ENCODE peak calls at places on chromosomes 11 and 22, in nine cellular contexts. One of them, this sample, is unnamed.

GRCh38 chr22:42635531-42635930 is 4.9 kb downstream of the ATP5MGL start:
- DNase-seq in retinal pigment epithelial cell: peak
- DNase-seq in uterus: peak
- DNase-seq in HCT116: peak
- DNase-seq in cardiac fibroblast: peak
- DNase-seq in aorta: peak
- DNase-seq in spleen: no peak
- DNase-seq in mesendoderm: no peak
- DNase-seq in lower leg skin: peak
- DNase-seq in this sample: no peak

GRCh38 chr11:57638811-57639320 is 10.8 kb downstream of the YPEL4 start:
- DNase-seq in aorta: peak
- DNase-seq in HCT116: no peak
- DNase-seq in retinal pigment epithelial cell: no peak
- DNase-seq in mesendoderm: peak
- DNase-seq in lower leg skin: no peak
- DNase-seq in spleen: no peak
- DNase-seq in cardiac fibroblast: peak
- DNase-seq in uterus: no peak
- DNase-seq in this sample: no peak

GRCh38 chr22:29044657-29045176 is 16.9 kb downstream of the C22orf31 start:
- DNase-seq in spleen: no peak
- DNase-seq in aorta: no peak
- DNase-seq in cardiac fibroblast: peak
- DNase-seq in mesendoderm: no peak
- DNase-seq in lower leg skin: no peak
- DNase-seq in HCT116: no peak
- DNase-seq in uterus: no peak
- DNase-seq in retinal pigment epithelial cell: no peak
- DNase-seq in this sample: peak

GRCh38 chr22:24594569-24595120 is 1.8 kb upstream of the LRRC75B start:
- DNase-seq in cardiac fibroblast: no peak
- DNase-seq in uterus: no peak
- DNase-seq in spleen: no peak
- DNase-seq in lower leg skin: no peak
- DNase-seq in mesendoderm: no peak
- DNase-seq in retinal pigment epithelial cell: no peak
- DNase-seq in HCT116: no peak
- DNase-seq in aorta: no peak
- DNase-seq in this sample: no peak

GRCh38 chr11:40797981-40798380 is 661.5 kb downstream of the LRRC4C start:
- DNase-seq in spleen: no peak
- DNase-seq in aorta: no peak
- DNase-seq in HCT116: no peak
- DNase-seq in retinal pigment epithelial cell: peak
- DNase-seq in mesendoderm: no peak
- DNase-seq in uterus: no peak
- DNase-seq in cardiac fibroblast: no peak
- DNase-seq in lower leg skin: no peak
- DNase-seq in this sample: no peak

GRCh38 chr11:121249039-121249663 is 43.4 kb upstream of the SC5D start:
- DNase-seq in aorta: no peak
- DNase-seq in retinal pigment epithelial cell: peak
- DNase-seq in cardiac fibroblast: peak
- DNase-seq in mesendoderm: peak
- DNase-seq in HCT116: peak
- DNase-seq in uterus: no peak
- DNase-seq in lower leg skin: no peak
- DNase-seq in spleen: no peak
- DNase-seq in this sample: no peak

GRCh38 chr22:42688914-42689275 is 31.8 kb downstream of the A4GALT start:
- DNase-seq in cardiac fibroblast: no peak
- DNase-seq in spleen: no peak
- DNase-seq in uterus: no peak
- DNase-seq in HCT116: no peak
- DNase-seq in lower leg skin: no peak
- DNase-seq in retinal pigment epithelial cell: no peak
- DNase-seq in aorta: no peak
- DNase-seq in mesendoderm: peak
- DNase-seq in this sample: no peak

GRCh38 chr22:31160328-31160978 is 471 bp downstream of the RNF185 start:
- DNase-seq in spleen: peak
- DNase-seq in uterus: no peak
- DNase-seq in aorta: no peak
- DNase-seq in lower leg skin: no peak
- DNase-seq in mesendoderm: peak
- DNase-seq in retinal pigment epithelial cell: no peak
- DNase-seq in HCT116: no peak
- DNase-seq in cardiac fibroblast: peak
- DNase-seq in this sample: peak

GRCh38 chr11:70436501-70436860 is 38.2 kb downstream of the CTTN start:
- DNase-seq in mesendoderm: no peak
- DNase-seq in uterus: no peak
- DNase-seq in spleen: no peak
- DNase-seq in cardiac fibroblast: no peak
- DNase-seq in retinal pigment epithelial cell: no peak
- DNase-seq in lower leg skin: no peak
- DNase-seq in HCT116: no peak
- DNase-seq in aorta: no peak
- DNase-seq in this sample: no peak
- H3K4me3 ChIP-seq in mesendoderm: no peak
- H3K4me3 ChIP-seq in uterus: no peak
- H3K4me3 ChIP-seq in spleen: no peak
- H3K4me3 ChIP-seq in cardiac fibroblast: no peak
- H3K4me3 ChIP-seq in retinal pigment epithelial cell: no peak
- H3K4me3 ChIP-seq in lower leg skin: no peak
- H3K4me3 ChIP-seq in HCT116: no peak
- H3K4me3 ChIP-seq in aorta: no peak
- H3K4me3 ChIP-seq in this sample: no peak

DNA sequence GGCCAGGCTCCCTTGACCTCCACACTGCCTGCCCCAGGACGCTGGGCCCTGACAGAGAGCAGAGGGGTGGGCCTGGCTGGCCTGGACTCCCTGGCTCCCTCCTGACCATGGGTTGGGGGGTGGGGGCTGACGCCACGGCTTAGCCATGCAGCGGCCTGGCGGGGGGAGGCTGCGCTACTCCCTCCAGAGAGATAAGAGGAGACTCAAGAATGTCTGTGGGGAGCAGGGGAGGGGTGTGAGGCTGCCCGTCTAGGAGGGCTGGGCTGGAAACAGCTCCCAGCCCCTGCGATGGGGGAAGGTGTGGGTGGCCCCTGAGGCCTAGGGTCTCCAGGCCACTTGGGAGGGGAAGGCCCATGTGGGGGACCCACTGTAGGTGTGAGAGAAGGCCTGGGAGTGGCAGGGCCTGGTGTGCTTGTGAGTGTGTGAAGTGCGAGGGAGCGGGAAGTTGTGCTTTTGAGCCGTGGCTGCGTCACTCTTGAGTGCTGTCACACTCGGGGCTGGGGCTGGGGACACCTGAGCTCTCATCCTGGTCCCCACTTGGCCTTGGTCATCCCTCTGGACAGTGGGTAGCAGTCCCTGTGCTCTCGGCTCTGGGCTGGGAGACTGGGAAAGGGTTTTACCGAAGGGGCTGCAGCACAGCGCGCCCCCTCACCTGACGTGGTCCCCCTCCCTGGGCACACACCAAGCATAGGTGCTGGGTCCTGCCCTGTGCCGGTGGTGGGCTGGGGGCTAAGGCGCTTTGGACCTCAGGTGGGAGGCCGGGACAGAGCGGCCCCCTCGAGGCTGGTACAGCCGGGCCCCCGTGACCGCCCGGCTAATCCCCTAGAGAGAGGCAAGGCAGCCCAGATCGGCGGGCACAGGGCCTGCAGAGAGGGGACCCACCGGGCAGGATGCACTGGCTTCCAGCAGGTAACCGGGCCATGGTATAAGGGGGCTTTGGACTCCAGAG is 2.4 kb downstream of the MYRF start:
- DNase-seq in spleen: no peak
- DNase-seq in HCT116: no peak
- DNase-seq in aorta: no peak
- DNase-seq in uterus: peak
- DNase-seq in lower leg skin: no peak
- DNase-seq in cardiac fibroblast: no peak
- DNase-seq in retinal pigment epithelial cell: no peak
- DNase-seq in mesendoderm: peak
- DNase-seq in this sample: no peak
- H3K4me3 ChIP-seq in spleen: no peak
- H3K4me3 ChIP-seq in HCT116: no peak
- H3K4me3 ChIP-seq in aorta: no peak
- H3K4me3 ChIP-seq in uterus: peak
- H3K4me3 ChIP-seq in lower leg skin: no peak
- H3K4me3 ChIP-seq in cardiac fibroblast: peak
- H3K4me3 ChIP-seq in retinal pigment epithelial cell: peak
- H3K4me3 ChIP-seq in mesendoderm: no peak
- H3K4me3 ChIP-seq in this sample: peak

GRCh38 chr11:76629853-76630599 is 40.5 kb downstream of the LRRC32 start:
- DNase-seq in mesendoderm: no peak
- DNase-seq in cardiac fibroblast: peak
- DNase-seq in HCT116: no peak
- DNase-seq in retinal pigment epithelial cell: no peak
- DNase-seq in aorta: peak
- DNase-seq in lower leg skin: peak
- DNase-seq in spleen: peak
- DNase-seq in uterus: peak
- DNase-seq in this sample: no peak

GRCh38 chr11:76632492-76632891 is 38.1 kb downstream of the LRRC32 start:
- DNase-seq in retinal pigment epithelial cell: no peak
- DNase-seq in uterus: no peak
- DNase-seq in HCT116: no peak
- DNase-seq in mesendoderm: no peak
- DNase-seq in spleen: no peak
- DNase-seq in cardiac fibroblast: no peak
- DNase-seq in lower leg skin: no peak
- DNase-seq in aorta: no peak
- DNase-seq in this sample: no peak

GRCh38 chr11:76631566-76632308 is 38.8 kb downstream of the LRRC32 start:
- DNase-seq in aorta: no peak
- DNase-seq in HCT116: no peak
- DNase-seq in mesendoderm: no peak
- DNase-seq in uterus: no peak
- DNase-seq in retinal pigment epithelial cell: no peak
- DNase-seq in spleen: no peak
- DNase-seq in lower leg skin: peak
- DNase-seq in cardiac fibroblast: no peak
- DNase-seq in this sample: no peak

GRCh38 chr11:76629133-76629852 is 41.3 kb downstream of the LRRC32 start:
- DNase-seq in uterus: peak
- DNase-seq in spleen: no peak
- DNase-seq in mesendoderm: no peak
- DNase-seq in aorta: peak
- DNase-seq in lower leg skin: peak
- DNase-seq in HCT116: no peak
- DNase-seq in cardiac fibroblast: peak
- DNase-seq in retinal pigment epithelial cell: no peak
- DNase-seq in this sample: no peak

GRCh38 chr11:76630600-76630999 is 39.9 kb downstream of the LRRC32 start:
- DNase-seq in spleen: no peak
- DNase-seq in mesendoderm: no peak
- DNase-seq in retinal pigment epithelial cell: no peak
- DNase-seq in HCT116: no peak
- DNase-seq in uterus: no peak
- DNase-seq in lower leg skin: no peak
- DNase-seq in aorta: no peak
- DNase-seq in cardiac fibroblast: no peak
- DNase-seq in this sample: no peak
- H3K4me3 ChIP-seq in spleen: no peak
- H3K4me3 ChIP-seq in mesendoderm: no peak
- H3K4me3 ChIP-seq in retinal pigment epithelial cell: no peak
- H3K4me3 ChIP-seq in HCT116: no peak
- H3K4me3 ChIP-seq in uterus: no peak
- H3K4me3 ChIP-seq in lower leg skin: no peak
- H3K4me3 ChIP-seq in aorta: no peak
- H3K4me3 ChIP-seq in cardiac fibroblast: no peak
- H3K4me3 ChIP-seq in this sample: no peak

GRCh38 chr22:17926516-17926915 is 97.8 kb downstream of the MICAL3 start:
- DNase-seq in lower leg skin: no peak
- DNase-seq in cardiac fibroblast: no peak
- DNase-seq in aorta: no peak
- DNase-seq in uterus: no peak
- DNase-seq in HCT116: no peak
- DNase-seq in retinal pigment epithelial cell: no peak
- DNase-seq in spleen: no peak
- DNase-seq in mesendoderm: no peak
- DNase-seq in this sample: no peak

GRCh38 chr22:17922925-17923898 is 101.1 kb downstream of the MICAL3 start:
- DNase-seq in spleen: no peak
- DNase-seq in retinal pigment epithelial cell: peak
- DNase-seq in HCT116: no peak
- DNase-seq in aorta: no peak
- DNase-seq in uterus: peak
- DNase-seq in cardiac fibroblast: peak
- DNase-seq in lower leg skin: no peak
- DNase-seq in mesendoderm: no peak
- DNase-seq in this sample: no peak

GRCh38 chr22:17927062-17927461 is 97.3 kb downstream of the MICAL3 start:
- DNase-seq in HCT116: no peak
- DNase-seq in lower leg skin: no peak
- DNase-seq in retinal pigment epithelial cell: no peak
- DNase-seq in aorta: no peak
- DNase-seq in spleen: no peak
- DNase-seq in cardiac fibroblast: no peak
- DNase-seq in uterus: no peak
- DNase-seq in mesendoderm: no peak
- DNase-seq in this sample: no peak

GRCh38 chr22:17924076-17924475 is 100.3 kb downstream of the MICAL3 start:
- DNase-seq in spleen: no peak
- DNase-seq in uterus: peak
- DNase-seq in mesendoderm: no peak
- DNase-seq in retinal pigment epithelial cell: no peak
- DNase-seq in aorta: no peak
- DNase-seq in cardiac fibroblast: no peak
- DNase-seq in HCT116: no peak
- DNase-seq in lower leg skin: no peak
- DNase-seq in this sample: no peak

GRCh38 chr22:17924735-17925727 is 99.3 kb downstream of the MICAL3 start:
- DNase-seq in HCT116: no peak
- DNase-seq in spleen: no peak
- DNase-seq in retinal pigment epithelial cell: no peak
- DNase-seq in mesendoderm: peak
- DNase-seq in uterus: peak
- DNase-seq in aorta: no peak
- DNase-seq in cardiac fibroblast: no peak
- DNase-seq in lower leg skin: no peak
- DNase-seq in this sample: no peak
- H3K4me3 ChIP-seq in HCT116: no peak
- H3K4me3 ChIP-seq in spleen: no peak
- H3K4me3 ChIP-seq in retinal pigment epithelial cell: no peak
- H3K4me3 ChIP-seq in mesendoderm: no peak
- H3K4me3 ChIP-seq in uterus: no peak
- H3K4me3 ChIP-seq in aorta: no peak
- H3K4me3 ChIP-seq in cardiac fibroblast: no peak
- H3K4me3 ChIP-seq in lower leg skin: no peak
- H3K4me3 ChIP-seq in this sample: no peak